ENCODE peak calls at places on chromosomes 11 and 22, in four cellular contexts. W is fibroblast of lung, D is GM13977, H is HEK293T. U is an unnamed sample.

GRCh38 chr11:3143136-3143880 is 21.8 kb downstream of the OSBPL5 start:
- DNase-seq in D (no peak), W (no peak), H (no peak), U (no peak)

GRCh38 chr22:32053165-32053755 is 10.2 kb downstream of the SLC5A1 start:
- DNase-seq in W (no peak), H (no peak), D (no peak), U (no peak)

GRCh38 chr11:119479685-119480275 is 56.8 kb upstream of the THY1 start:
- DNase-seq in W (peak), D (peak), H (no peak), U (no peak)

GRCh38 chr22:41479671-41480396 is 10.9 kb downstream of the ACO2 start:
- DNase-seq in H (no peak), W (peak), D (no peak), U (peak)

GRCh38 chr22:39237276-39238123 is 7.3 kb downstream of the PDGFB start:
- DNase-seq in H (no peak), W (no peak), D (peak), U (no peak)

GRCh38 chr11:115452245-115452644 is 52.0 kb downstream of the CADM1 start:
- DNase-seq in D (no peak), W (peak), H (no peak), U (no peak)

GRCh38 chr11:59144579-59145345 is 2.1 kb downstream of the FAM111A start:
- DNase-seq in W (peak), H (no peak), D (peak), U (peak)

GRCh38 chr22:20292673-20293232 is 24.6 kb upstream of the RTN4R start:
- DNase-seq in H (no peak), D (no peak), W (no peak), U (no peak)

GRCh38 chr11:72585762-72586590 is 88.2 kb downstream of the PDE2A start:
- DNase-seq in H (peak), W (peak), D (peak), U (peak)

U was measured in dorsolateral prefrontal cortex.